ENCODE peak calls at places on chromosomes 13 and 19, in four cellular contexts. V is cardiac fibroblast, U is K562, F is cardiac muscle cell. X is an unnamed sample.

GRCh38 chr13:36553501-36553900 is 120.3 kb upstream of the SERTM1 start:
- DNase-seq in F (no peak), U (no peak), V (no peak), X (no peak)

GRCh38 chr19:34381399-34382251 is 16.6 kb downstream of the GPI start:
- DNase-seq in V (no peak), F (no peak), U (no peak), X (no peak)

GRCh38 chr13:34502011-34502410 is 440.1 kb upstream of the NBEA start:
- DNase-seq in F (no peak), V (no peak), U (no peak), X (no peak)

GRCh38 chr13:84192125-84192524 is 309.9 kb upstream of the SLITRK1 start:
- DNase-seq in F (no peak), U (no peak), V (peak), X (no peak)

GRCh38 chr13:112684041-112684440 is 5.8 kb upstream of the ATP11A start:
- DNase-seq in F (no peak), U (no peak), V (no peak), X (no peak)

GRCh38 chr13:76289558-76289957 is 596.6 kb downstream of the KCTD12 start:
- DNase-seq in V (no peak), U (no peak), F (no peak), X (no peak)

GRCh38 chr19:5607318-5608270 is 15.0 kb downstream of the SAFB2 start:
- DNase-seq in U (no peak), F (no peak), V (no peak), X (no peak)

GRCh38 chr19:1905863-1906375 is 720 bp downstream of the ADAT3 start:
- DNase-seq in V (no peak), F (no peak), U (no peak), X (no peak)

GRCh38 chr19:53906211-53907192 is 2.6 kb upstream of the CACNG7 start:
- DNase-seq in F (peak), U (peak), V (peak), X (no peak)

GRCh38 chr13:59483441-59484116 is 680.1 kb downstream of the DIAPH3 start:
- DNase-seq in U (no peak), F (peak), V (peak), X (no peak)

GRCh38 chr13:35164324-35164932 is 222.4 kb downstream of the NBEA start:
- DNase-seq in U (peak), F (peak), V (peak), X (no peak)

GRCh38 chr13:105510363-105510762 is 1025.1 kb downstream of the EFNB2 start:
- DNase-seq in F (no peak), U (no peak), V (no peak), X (peak)

GRCh38 chr13:21657538-21657937 is 13.3 kb upstream of the FGF9 start:
- DNase-seq in U (peak), V (no peak), F (no peak), X (no peak)

GRCh38 chr19:56114711-56115110 is 6.4 kb downstream of the ZNF787 start:
- DNase-seq in V (no peak), U (no peak), F (no peak), X (no peak)

GRCh38 chr19:34269489-34269888 is 15.1 kb downstream of the GARRE1 start:
- DNase-seq in U (no peak), F (no peak), V (no peak), X (no peak)

GRCh38 chr19:58361900-58362271 is 665 bp downstream of the ZNF497 start:
- DNase-seq in U (peak), F (no peak), V (peak), X (peak)

GRCh38 chr13:35136585-35136984 is 194.5 kb downstream of the NBEA start:
- DNase-seq in U (no peak), F (no peak), V (no peak), X (no peak)

GRCh38 chr13:105928901-105929300 is 606.6 kb downstream of the EFNB2 start:
- DNase-seq in F (peak), U (no peak), V (no peak), X (no peak)

GRCh38 chr19:39843919-39844793 is 2.0 kb downstream of the FBL start:
- DNase-seq in F (peak), V (peak), U (peak), X (peak)

GRCh38 chr13:75963318-75963717 is 327.2 kb downstream of the LMO7 start:
- DNase-seq in V (peak), F (peak), U (peak), X (no peak)

GRCh38 chr13:106762711-106763110 is 194.8 kb upstream of the ARGLU1 start:
- DNase-seq in U (no peak), F (no peak), V (no peak), X (no peak)

GRCh38 chr13:24788538-24788937 is 24.6 kb downstream of the RNF17 start:
- DNase-seq in V (no peak), F (no peak), U (no peak), X (no peak)

GRCh38 chr13:68081051-68081450 is 850.9 kb upstream of the PCDH9 start:
- DNase-seq in V (no peak), F (no peak), U (no peak), X (no peak)

GRCh38 chr19:10808937-10809655 is 26.9 kb downstream of the TMED1 start:
- DNase-seq in F (no peak), U (peak), V (peak), X (no peak)
- H3K4me3 ChIP-seq in F (no peak), U (no peak), V (no peak), X (no peak)

DNA sequence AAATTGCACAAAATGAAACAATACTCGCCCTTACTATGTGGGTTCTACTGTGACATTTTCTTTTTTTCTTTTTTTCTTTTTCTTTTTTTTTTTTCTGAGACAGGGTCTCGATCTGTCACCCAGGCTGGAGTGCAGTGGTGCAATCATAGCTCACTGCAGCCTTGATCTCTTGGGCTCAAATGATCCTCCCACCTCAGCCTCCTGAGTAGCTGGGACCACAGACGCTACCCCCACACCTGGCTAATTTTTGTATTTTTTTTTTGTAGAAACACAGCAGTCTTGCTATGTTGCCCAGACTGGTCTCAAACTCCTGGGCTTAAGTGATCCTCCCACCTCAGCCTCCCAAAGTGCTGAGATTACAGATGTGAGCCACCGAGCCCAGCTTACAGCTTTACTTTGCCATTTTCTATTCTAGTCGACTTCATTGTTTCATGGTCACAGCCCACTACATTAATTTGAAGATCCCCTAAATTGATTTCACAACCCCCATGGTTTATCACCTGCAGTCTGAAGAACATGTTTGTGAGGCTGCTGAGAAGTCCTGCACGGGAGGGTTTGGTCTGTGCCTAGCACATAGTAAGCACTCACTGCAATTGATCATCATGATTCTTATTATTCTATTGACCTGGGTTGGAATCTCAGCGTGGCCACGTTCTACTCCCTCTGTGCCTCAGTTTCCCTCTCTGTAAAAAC is 3.8 kb downstream of the BCL3 start:
- DNase-seq in U (no peak), V (no peak), F (no peak), X (no peak)
- H3K4me3 ChIP-seq in U (no peak), V (peak), F (no peak), X (no peak)

GRCh38 chr19:18635831-18636182 is 1.0 kb upstream of the KLHL26 start:
- DNase-seq in V (no peak), U (no peak), F (no peak), X (no peak)
- H3K4me3 ChIP-seq in V (no peak), U (no peak), F (peak), X (peak)

GRCh38 chr13:109271555-109271954 is 514.8 kb downstream of the IRS2 start:
- DNase-seq in F (no peak), U (no peak), V (no peak), X (peak)
- H3K4me3 ChIP-seq in F (no peak), U (no peak), V (peak), X (no peak)

GRCh38 chr19:41928754-41929535 is 696 bp upstream of the ERFL start:
- DNase-seq in U (peak), V (no peak), F (no peak), X (no peak)
- H3K4me3 ChIP-seq in U (peak), V (peak), F (peak), X (peak)

DNA sequence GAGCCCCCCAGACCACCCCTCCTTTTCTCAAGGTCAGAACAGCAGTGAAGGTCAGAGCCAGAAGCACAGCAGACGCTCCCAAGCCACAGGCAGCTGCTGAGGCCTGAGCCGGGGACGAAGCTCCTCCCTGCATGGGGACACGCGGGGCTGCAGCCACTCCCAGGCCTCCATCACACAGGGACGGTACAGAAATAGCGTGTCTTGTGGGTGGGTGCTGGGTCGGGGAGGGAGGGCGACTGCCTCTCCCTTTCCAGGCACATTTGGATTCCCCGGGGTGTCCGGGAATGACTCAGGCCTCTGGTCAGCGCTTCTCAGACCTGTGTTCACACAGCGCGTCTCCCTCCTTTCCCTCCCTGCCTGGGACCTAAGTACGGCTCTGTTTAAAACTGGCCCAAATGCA is 33.2 kb downstream of the RASA3 start:
- DNase-seq in V (peak), U (peak), F (peak), X (no peak)
- H3K4me3 ChIP-seq in V (no peak), U (no peak), F (no peak), X (no peak)

DNA sequence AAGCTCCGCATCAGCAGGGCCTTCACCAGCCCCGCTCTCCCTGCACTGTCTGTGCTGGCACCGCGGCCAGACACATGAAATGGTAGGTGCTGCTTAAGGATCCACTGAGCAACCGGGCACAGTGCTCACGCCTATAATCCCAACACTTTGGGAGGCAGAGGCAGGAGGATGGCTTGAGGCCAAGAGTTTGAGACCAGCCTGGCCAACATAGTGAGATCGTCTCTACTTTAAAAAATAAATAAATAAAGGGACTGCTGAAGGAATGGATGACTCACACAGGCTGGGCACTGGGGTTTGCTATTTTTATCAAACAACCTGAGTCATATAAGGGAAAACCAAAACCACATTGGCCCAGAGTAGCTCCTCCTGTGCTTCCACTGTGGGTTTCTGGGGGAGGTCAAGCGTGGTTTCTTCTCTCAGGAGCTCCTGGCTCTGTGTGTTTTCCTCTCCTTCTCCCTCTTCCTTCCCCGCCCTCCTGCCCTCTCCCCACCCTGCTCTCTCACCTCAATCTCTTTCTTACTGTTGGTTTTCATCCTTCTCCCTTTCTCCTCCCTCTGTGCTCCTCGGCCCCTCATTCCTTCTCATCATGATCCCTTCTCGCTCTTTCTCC is 21.3 kb downstream of the VRK3 start:
- DNase-seq in F (no peak), U (peak), V (peak), X (no peak)
- H3K4me3 ChIP-seq in F (no peak), U (no peak), V (no peak), X (no peak)

X was measured in Caco-2.